ENCODE peak calls at places on chromosomes 12 and 14, in eight cellular contexts. M, X, Z, A, B, P, U and Y are unnamed samples. For H3K9me3, the result is how much of the 10 kb centered on the place peaks cover.

GRCh38 chr12:105444809-105445102 is 114.3 kb downstream of the C12orf75 start:
- DNase-seq in A (peak), Z (no peak), M (peak), P (no peak), B (no peak), X (no peak), U (no peak), Y (no peak)

GRCh38 chr14:105203057-105203494 is 22.0 kb upstream of the NUDT14 start:
- DNase-seq in Z (peak), U (peak), P (peak), M (peak), X (peak), A (peak), B (peak), Y (peak)

GRCh38 chr12:56941299-56942017 is 7.2 kb upstream of the SDR9C7 start:
- DNase-seq in B (no peak), A (peak), U (no peak), M (peak), P (peak), Z (no peak), X (no peak), Y (no peak)

GRCh38 chr12:85484387-85484786 is 204.4 kb downstream of the ALX1 start:
- DNase-seq in M (no peak), Z (no peak), A (no peak), B (no peak), U (no peak), X (no peak), P (no peak), Y (no peak)

GRCh38 chr14:106129274-106129673 is 602.9 kb downstream of the TMEM121 start:
- DNase-seq in X (no peak), Z (no peak), M (no peak), B (no peak), P (no peak), U (no peak), A (no peak), Y (no peak)

GRCh38 chr12:76927170-76927784 is 48.5 kb upstream of the CSRP2 start:
- DNase-seq in U (no peak), X (peak), A (peak), Z (no peak), P (no peak), B (peak), M (peak), Y (no peak)

GRCh38 chr12:122738561-122738960 is 7.9 kb upstream of the HCAR1 start:
- DNase-seq in P (no peak), B (no peak), M (no peak), Z (no peak), X (no peak), U (no peak), A (no peak), Y (no peak)

GRCh38 chr12:40033260-40033649 is 72.6 kb downstream of the SLC2A13 start:
- DNase-seq in U (no peak), M (no peak), B (no peak), Z (peak), A (no peak), X (no peak), P (no peak), Y (no peak)

GRCh38 chr14:103597623-103598372 is 31.2 kb upstream of the KLC1 start:
- DNase-seq in M (peak), B (no peak), U (no peak), Z (no peak), X (no peak), P (peak), A (peak), Y (peak)

GRCh38 chr12:92094751-92095161 is 50.9 kb downstream of the BTG1 start:
- DNase-seq in B (no peak), U (no peak), M (peak), X (no peak), P (no peak), A (peak), Z (no peak), Y (no peak)

GRCh38 chr12:93982847-93983315 is 165.5 kb upstream of the PLXNC1 start:
- DNase-seq in U (no peak), A (peak), P (no peak), B (no peak), M (peak), Z (no peak), X (no peak), Y (no peak)

GRCh38 chr12:109016016-109016415 is 4.9 kb downstream of the SVOP start:
- DNase-seq in B (no peak), X (no peak), U (no peak), A (no peak), P (no peak), Z (no peak), M (no peak), Y (no peak)

GRCh38 chr12:127903146-127903545 is 363.8 kb upstream of the TMEM132C start:
- DNase-seq in X (no peak), U (no peak), M (no peak), A (peak), B (no peak), P (no peak), Z (no peak), Y (no peak)

GRCh38 chr12:94832780-94833760 is 170.4 kb downstream of the NDUFA12 start:
- DNase-seq in U (no peak), X (no peak), A (peak), B (no peak), M (peak), Z (no peak), P (no peak), Y (no peak)

GRCh38 chr14:64232095-64232830 is 61.9 kb downstream of the ESR2 start:
- DNase-seq in B (no peak), P (no peak), M (peak), X (peak), A (peak), Z (no peak), U (no peak), Y (no peak)

GRCh38 chr12:11497438-11497837 is 102.1 kb upstream of the PRB2 start:
- DNase-seq in Z (no peak), P (no peak), A (no peak), X (no peak), M (no peak), B (no peak), U (no peak), Y (no peak)

GRCh38 chr12:124332068-124332672 is 37.3 kb downstream of the RFLNA start:
- DNase-seq in P (no peak), B (peak), X (no peak), U (no peak), Z (no peak), A (no peak), M (no peak), Y (no peak)

GRCh38 chr12:127773520-127773919 is 493.4 kb upstream of the TMEM132C start:
- DNase-seq in U (no peak), B (no peak), X (no peak), M (no peak), A (no peak), Z (no peak), P (no peak), Y (no peak)

GRCh38 chr14:61536661-61537566 is 158.4 kb upstream of the HIF1A start:
- DNase-seq in X (no peak), A (peak), U (no peak), P (no peak), Z (no peak), B (no peak), M (no peak), Y (peak)

GRCh38 chr12:47808574-47809380 is 10.9 kb downstream of the HDAC7 start:
- DNase-seq in A (peak), P (no peak), M (peak), Z (no peak), B (no peak), U (no peak), X (peak), Y (peak)

GRCh38 chr12:17818931-17819330 is 271.1 kb downstream of the RERGL start:
- DNase-seq in Z (no peak), X (no peak), M (no peak), U (no peak), P (no peak), A (no peak), B (no peak), Y (no peak)

GRCh38 chr12:120866143-120866542 is 38.0 kb downstream of the SPPL3 start:
- DNase-seq in B (no peak), X (no peak), M (peak), U (no peak), Z (no peak), A (no peak), P (no peak), Y (no peak)

GRCh38 chr12:22409071-22409951 is 74.8 kb upstream of the ST8SIA1 start:
- DNase-seq in M (no peak), A (peak), X (no peak), P (no peak), Z (no peak), B (no peak), U (no peak), Y (no peak)

GRCh38 chr14:35285168-35285990 is 6.8 kb upstream of the PSMA6 start:
- DNase-seq in U (no peak), X (peak), B (no peak), P (no peak), Z (no peak), A (peak), M (peak), Y (no peak)

GRCh38 chr14:104563191-104563741 is 16.3 kb upstream of the C14orf180 start:
- DNase-seq in P (no peak), X (no peak), B (peak), M (no peak), U (no peak), Z (peak), A (no peak), Y (peak)

GRCh38 chr12:102441077-102441596 is 39.2 kb downstream of the IGF1 start:
- DNase-seq in P (no peak), U (no peak), A (peak), X (no peak), B (no peak), Z (no peak), M (peak), Y (no peak)

GRCh38 chr14:92561906-92562489 is 48.4 kb downstream of the RIN3 start:
- DNase-seq in M (no peak), A (no peak), U (no peak), Z (no peak), B (no peak), X (no peak), P (no peak), Y (no peak)

GRCh38 chr12:133129368-133130037 is 571 bp downstream of the ZNF891 start:
- DNase-seq in A (peak), B (no peak), X (peak), Z (no peak), U (no peak), P (no peak), M (peak), Y (no peak)

GRCh38 chr14:100286484-100287191 is 19.6 kb downstream of the SLC25A29 start:
- DNase-seq in P (no peak), M (no peak), A (no peak), X (no peak), Z (peak), B (no peak), U (no peak), Y (no peak)

GRCh38 chr14:100283984-100284881 is 22.0 kb downstream of the SLC25A29 start:
- DNase-seq in M (no peak), Z (no peak), A (no peak), U (no peak), X (no peak), B (peak), P (no peak), Y (no peak)

GRCh38 chr14:100287202-100287997 is 18.8 kb downstream of the SLC25A29 start:
- DNase-seq in M (no peak), A (no peak), P (no peak), B (no peak), Z (peak), X (no peak), U (no peak), Y (no peak)

GRCh38 chr14:100285021-100285912 is 21.0 kb downstream of the SLC25A29 start:
- DNase-seq in B (peak), Z (peak), A (peak), U (peak), M (peak), X (peak), P (peak), Y (peak)

DNA sequence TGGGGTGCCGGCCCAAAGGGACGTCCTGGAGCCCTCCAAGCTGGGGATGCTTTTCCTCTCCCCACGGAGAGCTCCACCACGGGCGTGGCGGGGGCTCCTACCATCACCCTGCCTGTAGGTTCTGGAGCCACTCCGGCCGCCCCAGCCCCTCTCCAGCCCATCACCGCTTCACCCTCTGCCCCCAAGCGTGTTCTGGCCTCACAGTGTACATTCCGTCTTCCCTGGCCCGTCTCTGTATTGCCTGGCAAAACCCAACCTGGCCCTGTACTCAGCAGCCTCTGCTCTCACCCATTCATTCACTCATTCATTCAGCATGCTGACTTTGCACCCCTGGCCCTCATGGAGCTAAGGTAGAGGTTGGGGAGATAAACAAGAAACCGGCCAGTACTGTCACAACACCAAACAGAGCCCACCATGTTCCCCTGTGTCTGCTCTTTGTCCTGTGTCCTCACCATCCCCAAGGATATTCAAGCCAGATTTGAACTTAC is 20.3 kb downstream of the SLC25A29 start:
- DNase-seq in M (no peak), B (no peak), Z (no peak), A (no peak), X (no peak), P (no peak), U (no peak), Y (no peak)
- H3K4me3 ChIP-seq in M (peak), B (peak), Z (peak), A (peak), X (peak), P (peak), U (peak), Y (peak)

GRCh38 chr14:31969371-31969770 is 107.7 kb upstream of the ARHGAP5 start:
- DNase-seq in X (no peak), Z (no peak), U (no peak), P (no peak), B (no peak), M (no peak), A (no peak), Y (no peak)
- H3K27ac ChIP-seq in X (no peak), Z (peak), U (no peak), P (no peak), B (peak), M (no peak), A (no peak), Y (no peak)

GRCh38 chr12:29750131-29750927 is 33.4 kb downstream of the TMTC1 start:
- DNase-seq in P (no peak), X (no peak), M (peak), B (no peak), Z (no peak), A (no peak), U (no peak), Y (no peak)
- H3K9me3 ChIP-seq in P (under half), X (under half), M (under half), B (under half), Z (under half), A (under half), U (under half), Y (under half)

DNA sequence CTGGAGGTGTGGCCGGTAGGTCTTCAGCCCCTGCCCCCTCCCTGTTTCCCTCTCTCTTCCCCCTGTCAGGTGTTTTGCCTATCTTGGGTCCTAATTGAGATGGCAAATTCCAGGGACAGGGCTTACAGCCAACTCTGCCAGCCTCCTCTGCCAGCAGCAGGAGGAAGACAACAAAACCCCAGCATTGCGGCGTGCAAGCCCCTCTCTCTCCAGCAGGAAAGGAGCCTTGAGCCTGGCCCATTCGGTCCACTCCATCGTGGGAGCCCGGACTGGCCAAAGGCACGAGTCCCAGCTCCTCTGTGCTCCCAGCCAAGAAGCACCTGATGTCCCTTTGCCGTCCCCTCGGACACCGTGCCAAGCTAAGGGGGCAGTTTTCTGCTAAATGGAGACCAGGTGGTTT is 56.9 kb upstream of the LHX5 start:
- DNase-seq in M (no peak), U (no peak), Z (no peak), P (no peak), X (no peak), B (no peak), A (no peak), Y (no peak)
- H3K4me3 ChIP-seq in M (no peak), U (no peak), Z (no peak), P (no peak), X (no peak), B (no peak), A (no peak), Y (no peak)

DNA sequence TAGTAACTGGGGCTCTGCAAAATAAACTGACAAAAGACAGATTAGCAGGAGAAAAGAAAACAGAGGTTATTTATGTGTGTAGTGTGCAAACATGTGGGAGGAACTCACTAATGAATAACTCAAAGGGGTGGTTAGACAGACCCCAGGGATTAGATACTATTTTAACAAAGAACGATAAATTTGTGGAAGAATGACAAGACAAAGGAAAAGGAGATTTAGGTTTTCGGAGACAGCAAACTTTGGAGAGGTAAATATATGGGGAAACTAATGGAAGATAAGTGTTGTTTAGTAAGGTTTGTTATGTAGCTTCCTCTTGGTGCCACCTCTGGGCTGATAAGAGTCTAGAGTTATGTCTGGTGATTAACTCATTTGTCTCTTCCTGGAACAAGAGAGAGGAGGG is 80.3 kb upstream of the DDHD1 start:
- DNase-seq in Z (no peak), P (no peak), M (no peak), A (no peak), U (no peak), B (no peak), X (no peak), Y (no peak)
- H3K27ac ChIP-seq in Z (no peak), P (no peak), M (no peak), A (no peak), U (no peak), B (no peak), X (no peak), Y (no peak)